ENCODE peak calls at places on chromosomes 2 and 18, in seven cellular contexts. F is tibial artery, Z is fibroblast of lung, K is pancreas, U is A549, L is suprapubic skin, A is uterus. W is an unnamed sample.
A peak's percentile ranks its signal among the peaks of the same experiment; 100 is the strongest.

GRCh38 chr18:46224181-46224775 is 120.1 kb downstream of the HAUS1 start:
- DNase-seq in Z (no peak), F (no peak), K (no peak), A (no peak), U (no peak), L (no peak), W (no peak)

GRCh38 chr2:63665806-63666205 is 77.0 kb downstream of the MDH1 start:
- DNase-seq in K (no peak), L (no peak), A (no peak), F (no peak), U (no peak), Z (peak; percentile 69), W (no peak)

GRCh38 chr2:30234180-30234971 is 3.0 kb downstream of the LBH start:
- DNase-seq in Z (peak; percentile 76), F (peak; percentile 79), L (peak; percentile 58), K (no peak), U (peak; percentile 89), A (peak; percentile 65), W (no peak)

GRCh38 chr2:199704358-199705238 is 146.4 kb downstream of the FTCDNL1 start:
- DNase-seq in K (no peak), A (no peak), U (peak; percentile 52), Z (peak; percentile 58), F (no peak), L (no peak), W (no peak)

GRCh38 chr2:207765541-207765940 is 4.2 kb downstream of the FZD5 start:
- DNase-seq in K (peak; percentile 60), L (no peak), Z (no peak), U (peak; percentile 57), A (no peak), F (no peak), W (no peak)

GRCh38 chr2:133566967-133567645 is 1.2 kb downstream of the NCKAP5 start:
- DNase-seq in L (peak; percentile 64), F (no peak), Z (peak; percentile 86), U (peak; percentile 25), A (no peak), K (no peak), W (no peak)

GRCh38 chr18:5966514-5966913 is 71.2 kb upstream of the TMEM200C start:
- DNase-seq in Z (no peak), A (no peak), K (no peak), F (no peak), L (no peak), U (no peak), W (no peak)

GRCh38 chr18:8367217-8367988 is 241.8 kb upstream of the RAB12 start:
- DNase-seq in F (no peak), U (peak; percentile 7), Z (no peak), A (no peak), L (no peak), K (peak; percentile 47), W (no peak)

GRCh38 chr18:36296591-36297418 is 708 bp upstream of the FHOD3 start:
- DNase-seq in F (peak; percentile 89), Z (peak; percentile 64), K (peak; percentile 74), U (peak; percentile 74), A (peak; percentile 37), L (no peak), W (peak; percentile 87)

GRCh38 chr2:68282814-68283812 is 30.8 kb upstream of the PPP3R1 start:
- DNase-seq in A (no peak), U (peak; percentile 69), Z (peak; percentile 60), L (no peak), K (no peak), F (no peak), W (no peak)

GRCh38 chr2:23146011-23146410 is 239.0 kb upstream of the KLHL29 start:
- DNase-seq in Z (no peak), K (no peak), L (no peak), A (no peak), F (no peak), U (no peak), W (no peak)

GRCh38 chr2:31188141-31188540 is 29.2 kb downstream of the CAPN14 start:
- DNase-seq in U (no peak), A (no peak), K (no peak), F (no peak), Z (no peak), L (no peak), W (no peak)

GRCh38 chr2:213010106-213010779 is 141.2 kb downstream of the IKZF2 start:
- DNase-seq in Z (no peak), K (no peak), L (no peak), U (no peak), F (no peak), A (no peak), W (no peak)

GRCh38 chr18:26963292-26963691 is 97.8 kb upstream of the AQP4 start:
- DNase-seq in A (no peak), F (no peak), Z (no peak), K (no peak), L (no peak), U (peak; percentile 21), W (no peak)

GRCh38 chr2:107278672-107279071 is 392.7 kb upstream of the ST6GAL2 start:
- DNase-seq in Z (no peak), K (no peak), F (no peak), A (no peak), L (no peak), U (no peak), W (no peak)

GRCh38 chr18:79524181-79525078 is 128.7 kb downstream of the NFATC1 start:
- DNase-seq in A (peak; percentile 12), F (peak; percentile 61), Z (no peak), K (peak; percentile 12), L (no peak), U (no peak), W (peak; percentile 57)

GRCh38 chr18:79879566-79879965 is 71.9 kb downstream of the SLC66A2 start:
- DNase-seq in K (no peak), Z (no peak), L (no peak), U (no peak), F (no peak), A (no peak), W (no peak)

GRCh38 chr2:237739101-237739500 is 59.5 kb upstream of the RBM44 start:
- DNase-seq in F (peak; percentile 94), Z (no peak), A (peak; percentile 79), L (no peak), U (no peak), K (no peak), W (no peak)

GRCh38 chr2:10390369-10390801 is 57.7 kb downstream of the ODC1 start:
- DNase-seq in F (no peak), Z (no peak), K (no peak), A (no peak), U (no peak), L (no peak), W (no peak)

GRCh38 chr2:129469389-129469788 is 510.1 kb upstream of the RAB6C start:
- DNase-seq in F (no peak), L (no peak), Z (no peak), U (no peak), K (no peak), A (no peak), W (no peak)

GRCh38 chr2:5538717-5539116 is 153.5 kb upstream of the SOX11 start:
- DNase-seq in F (no peak), A (no peak), L (no peak), K (no peak), U (no peak), Z (peak; percentile 35), W (no peak)

GRCh38 chr2:109185801-109186570 is 57.0 kb downstream of the SH3RF3 start:
- DNase-seq in K (no peak), F (peak; percentile 91), L (no peak), A (peak; percentile 36), U (no peak), Z (peak; percentile 80), W (no peak)

GRCh38 chr2:45170191-45170975 is 161.1 kb upstream of the SIX2 start:
- DNase-seq in K (no peak), U (no peak), F (no peak), Z (no peak), L (no peak), A (no peak), W (no peak)

GRCh38 chr18:63930774-63931354 is 18.2 kb upstream of the HMSD start:
- DNase-seq in Z (no peak), A (no peak), K (no peak), F (no peak), L (no peak), U (no peak), W (no peak)
- TF ChIP-seq CTCF in Z (no peak), A (no peak), K (no peak), F (no peak), L (no peak), U (no peak), W (no peak)

DNA sequence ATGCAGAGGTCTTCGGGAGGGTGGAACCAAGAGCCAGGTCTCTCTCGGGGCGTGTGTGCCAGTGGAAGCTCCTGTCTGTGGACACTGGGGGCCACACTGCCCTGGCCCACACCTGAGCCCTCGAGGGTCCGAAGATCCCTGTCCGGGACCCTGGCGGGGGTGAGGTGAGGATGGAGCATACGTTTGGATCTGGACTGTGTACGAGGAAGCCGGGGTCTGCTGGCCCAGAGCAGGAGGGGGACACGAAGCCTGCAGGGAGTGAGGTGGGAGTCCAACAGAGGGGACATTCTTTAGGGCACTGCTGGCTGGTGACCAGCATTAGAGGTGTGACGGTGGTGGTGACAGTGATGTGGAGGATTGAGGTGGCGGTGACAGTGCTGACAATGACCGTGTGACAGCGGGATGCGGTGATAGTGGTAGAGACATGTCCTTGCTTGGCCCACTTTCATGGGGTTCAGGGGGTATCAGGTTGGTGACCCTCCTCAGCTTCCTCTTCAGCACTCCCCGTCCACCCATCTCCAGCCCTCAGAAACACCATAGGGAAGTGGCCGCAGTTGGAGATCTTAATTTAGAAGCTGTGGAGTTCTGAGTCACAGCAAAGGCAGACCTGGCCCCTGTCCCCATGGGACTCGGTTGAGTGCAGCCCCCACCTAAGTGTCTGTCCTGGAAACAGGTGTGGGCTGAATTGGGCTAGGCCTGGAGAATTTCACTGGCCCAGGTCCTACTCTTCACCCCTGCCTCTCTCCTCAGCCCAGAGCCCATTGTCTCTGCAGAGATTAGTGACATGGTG is 252.0 kb downstream of the DYSF start:
- DNase-seq in U (no peak), L (peak; percentile 46), Z (no peak), F (peak; percentile 56), A (no peak), K (no peak), W (no peak)
- H3K4me3 ChIP-seq in U (no peak overlapping the region), L (no peak overlapping the region), Z (no peak overlapping the region), F (no peak overlapping the region), A (no peak overlapping the region), K (no peak overlapping the region), W (no peak overlapping the region)

DNA sequence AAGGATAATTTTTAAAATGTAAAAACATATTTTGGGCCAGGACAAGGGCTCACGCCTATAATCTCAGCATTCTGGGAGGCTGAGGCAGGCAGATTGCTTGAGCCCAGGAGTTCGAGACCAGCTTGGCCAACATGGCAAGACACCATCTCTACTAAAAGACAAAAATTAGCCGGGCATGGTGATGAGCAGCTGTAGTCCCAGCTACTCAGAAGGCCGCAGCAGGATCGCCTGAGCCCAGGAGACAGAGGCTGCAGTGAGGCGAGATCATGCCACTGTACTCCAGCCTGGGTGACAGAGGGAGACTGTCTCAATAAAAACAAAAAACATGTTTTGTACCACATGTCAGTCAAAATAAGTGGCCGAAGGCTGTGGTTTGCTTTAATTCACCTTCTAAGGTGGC is 122.5 kb downstream of the HDAC4 start:
- DNase-seq in U (no peak), Z (no peak), L (peak; percentile 44), K (no peak), A (no peak), F (no peak), W (no peak)
- H3K4me1 ChIP-seq in U (peaks cover 69% of the 10 kb centered on the region), Z (peaks cover 33% of the 10 kb centered on the region), L (peaks cover 51% of the 10 kb centered on the region), K (no peaks in the 10 kb centered on the region), A (no peaks in the 10 kb centered on the region), F (peaks cover 46% of the 10 kb centered on the region), W (peaks cover 32% of the 10 kb centered on the region)

DNA sequence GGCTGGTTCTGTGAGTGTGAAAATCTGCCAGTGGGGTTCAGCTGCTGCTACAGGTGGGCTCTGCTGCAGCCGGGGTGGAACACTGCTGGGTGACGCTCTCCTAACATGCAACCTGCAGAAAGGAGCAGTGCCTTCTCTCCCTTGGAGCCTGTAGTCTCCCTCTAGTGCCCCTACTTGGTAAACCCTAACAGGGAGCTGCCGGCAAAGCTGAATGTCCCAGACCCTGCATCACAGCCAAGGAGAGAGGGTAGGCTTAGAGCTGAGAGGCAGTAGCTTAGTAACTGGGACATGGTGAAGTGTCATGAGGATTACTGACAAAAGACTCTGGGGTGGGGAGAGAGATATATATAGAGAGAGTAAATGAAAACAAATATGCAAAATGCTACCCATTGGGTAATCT is 9.8 kb downstream of the NCAPH start:
- DNase-seq in U (peak; percentile 21), K (no peak), Z (no peak), F (no peak), L (no peak), A (no peak), W (no peak)
- TF ChIP-seq CTCF in U (no peak), K (no peak), Z (peak; percentile 22), F (no peak), L (no peak), A (no peak), W (no peak)